ENCODE peak calls at places on chromosomes 13 and 19, in seven cellular contexts. R is neural progenitor cell, V is AG04450, F is WTC11, E is cardiac fibroblast, W is fibroblast of pulmonary artery, K is A549. O is an unnamed sample.

GRCh38 chr19:20051841-20052768 is 12.8 kb upstream of the ZNF682 start:
- DNase-seq in R (peak), V (peak), F (peak), E (peak), W (peak), K (no peak), O (peak)

GRCh38 chr19:39795001-39795400 is 16.3 kb downstream of the LEUTX start:
- DNase-seq in R (no peak), V (no peak), F (no peak), E (no peak), W (no peak), K (no peak), O (no peak)

GRCh38 chr13:48896312-48896711 is 79.4 kb upstream of the FNDC3A start:
- DNase-seq in R (no peak), V (peak), F (no peak), E (peak), W (peak), K (peak), O (no peak)

GRCh38 chr19:18763674-18764590 is 27.2 kb downstream of the COMP start:
- DNase-seq in R (no peak), V (no peak), F (no peak), E (peak), W (no peak), K (no peak), O (no peak)

GRCh38 chr19:3565177-3565576 is 7.6 kb upstream of the HMG20B start:
- DNase-seq in R (no peak), V (no peak), F (no peak), E (no peak), W (no peak), K (peak), O (no peak)

GRCh38 chr13:103640617-103641016 is 574.4 kb upstream of the SLC10A2 start:
- DNase-seq in R (no peak), V (no peak), F (no peak), E (no peak), W (no peak), K (no peak), O (no peak)

GRCh38 chr13:20566424-20566916 is 487 bp upstream of the IFT88 start:
- DNase-seq in R (no peak), V (peak), F (no peak), E (no peak), W (no peak), K (peak), O (no peak)

GRCh38 chr19:36049080-36049698 is 4.9 kb downstream of the THAP8 start:
- DNase-seq in R (no peak), V (no peak), F (no peak), E (peak), W (no peak), K (no peak), O (no peak)

GRCh38 chr19:38710928-38711725 is 33.1 kb downstream of the CAPN12 start:
- DNase-seq in R (no peak), V (no peak), F (no peak), E (no peak), W (no peak), K (no peak), O (no peak)

GRCh38 chr19:38266070-38266469 is 1.7 kb downstream of the SPINT2 start:
- DNase-seq in R (no peak), V (no peak), F (no peak), E (no peak), W (no peak), K (no peak), O (no peak)

GRCh38 chr13:42146359-42146758 is 97.9 kb downstream of the DGKH start:
- DNase-seq in R (no peak), V (no peak), F (no peak), E (no peak), W (no peak), K (no peak), O (no peak)

GRCh38 chr19:54164369-54165068 is 5.0 kb upstream of the LENG1 start:
- DNase-seq in R (peak), V (no peak), F (peak), E (peak), W (peak), K (peak), O (peak)

GRCh38 chr19:13997637-13997962 is 8.5 kb downstream of the RFX1 start:
- DNase-seq in R (no peak), V (no peak), F (no peak), E (no peak), W (no peak), K (no peak), O (no peak)

GRCh38 chr19:21256722-21257121 is 72.5 kb downstream of the ZNF708 start:
- DNase-seq in R (peak), V (no peak), F (peak), E (peak), W (peak), K (peak), O (no peak)

GRCh38 chr19:19372656-19373416 is 32.6 kb upstream of the GATAD2A start:
- DNase-seq in R (no peak), V (no peak), F (peak), E (peak), W (peak), K (peak), O (no peak)

GRCh38 chr13:59519776-59520175 is 644.0 kb downstream of the DIAPH3 start:
- DNase-seq in R (no peak), V (no peak), F (no peak), E (no peak), W (no peak), K (no peak), O (no peak)

GRCh38 chr13:30486230-30487074 is 20.7 kb upstream of the HMGB1 start:
- DNase-seq in R (no peak), V (no peak), F (no peak), E (peak), W (no peak), K (no peak), O (no peak)

GRCh38 chr19:40348961-40349507 is 539 bp downstream of the PLD3 start:
- DNase-seq in R (peak), V (no peak), F (no peak), E (peak), W (peak), K (peak), O (no peak)

GRCh38 chr13:40315416-40316064 is 350.9 kb downstream of the FOXO1 start:
- DNase-seq in R (no peak), V (no peak), F (no peak), E (peak), W (peak), K (no peak), O (no peak)

GRCh38 chr19:51417107-51417806 is at the start of gene SIGLEC10:
- DNase-seq in R (no peak), V (no peak), F (peak), E (no peak), W (no peak), K (no peak), O (no peak)

GRCh38 chr13:113875429-113875815 is 11.5 kb upstream of the GAS6 start:
- DNase-seq in R (no peak), V (no peak), F (no peak), E (no peak), W (no peak), K (no peak), O (no peak)

GRCh38 chr13:89903115-89903514 is 1444.4 kb upstream of the MIR17HG start:
- DNase-seq in R (no peak), V (no peak), F (no peak), E (no peak), W (no peak), K (no peak), O (no peak)

GRCh38 chr19:3818918-3819317 is 32.7 kb upstream of the MATK start:
- DNase-seq in R (no peak), V (no peak), F (no peak), E (no peak), W (no peak), K (no peak), O (no peak)

GRCh38 chr19:27736225-27736624 is 1476.7 kb downstream of the UQCRFS1 start:
- DNase-seq in R (no peak), V (no peak), F (no peak), E (no peak), W (no peak), K (no peak), O (no peak)

GRCh38 chr19:1163283-1163933 is 10.7 kb downstream of the SBNO2 start:
- DNase-seq in R (no peak), V (no peak), F (no peak), E (no peak), W (no peak), K (no peak), O (no peak)

GRCh38 chr13:28718538-28719226 is at the start of gene SLC46A3:
- DNase-seq in R (peak), V (peak), F (peak), E (peak), W (peak), K (peak), O (peak)

GRCh38 chr19:32404939-32405430 is 585 bp upstream of the DPY19L3 start:
- DNase-seq in R (peak), V (no peak), F (peak), E (peak), W (peak), K (no peak), O (peak)

DNA sequence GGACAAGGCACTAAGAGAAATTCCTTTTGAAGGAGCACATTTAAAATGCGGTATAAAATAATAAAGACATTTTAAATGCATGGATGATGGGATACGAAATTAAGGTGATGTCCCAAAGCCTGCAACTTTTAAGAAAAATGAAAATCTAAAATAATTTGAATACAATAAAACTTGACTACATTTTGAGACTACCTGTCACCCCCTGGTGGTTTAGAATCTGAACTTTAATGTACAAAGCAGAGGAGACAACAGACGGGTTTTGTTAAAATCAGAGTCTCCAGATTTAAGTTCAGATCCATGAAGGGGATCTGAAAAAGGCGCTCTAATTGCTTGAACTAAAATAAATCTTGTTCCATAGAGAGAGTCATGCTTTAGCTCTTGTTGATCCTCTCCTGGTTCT is 1129.3 kb upstream of the PCDH20 start:
- DNase-seq in R (no peak), V (no peak), F (no peak), E (no peak), W (no peak), K (no peak), O (no peak)
- TF ChIP-seq CTCF in R (no peak), V (peak), F (no peak), E (no peak), W (no peak), K (no peak), O (no peak)

GRCh38 chr19:45128806-45129205 is 32.0 kb downstream of the NKPD1 start:
- DNase-seq in R (no peak), V (no peak), F (no peak), E (no peak), W (no peak), K (no peak), O (no peak)

GRCh38 chr19:45128109-45128508 is 32.7 kb downstream of the NKPD1 start:
- DNase-seq in R (no peak), V (no peak), F (no peak), E (no peak), W (no peak), K (no peak), O (no peak)

GRCh38 chr19:45130236-45130635 is 30.5 kb downstream of the NKPD1 start:
- DNase-seq in R (no peak), V (no peak), F (no peak), E (no peak), W (no peak), K (no peak), O (no peak)

GRCh38 chr19:45133661-45134060 is 27.1 kb downstream of the NKPD1 start:
- DNase-seq in R (no peak), V (no peak), F (no peak), E (no peak), W (no peak), K (no peak), O (no peak)

GRCh38 chr19:45130888-45131615 is 29.7 kb downstream of the NKPD1 start:
- DNase-seq in R (peak), V (no peak), F (no peak), E (no peak), W (no peak), K (peak), O (no peak)
- TF ChIP-seq CTCF in R (no peak), V (peak), F (no peak), E (no peak), W (peak), K (peak), O (peak)

GRCh38 chr19:10419646-10420443 is 493 bp upstream of the PDE4A start:
- DNase-seq in R (peak), V (no peak), F (peak), E (peak), W (peak), K (peak), O (no peak)

GRCh38 chr19:10422846-10423245 is 2.5 kb downstream of the PDE4A start:
- DNase-seq in R (no peak), V (no peak), F (no peak), E (no peak), W (no peak), K (no peak), O (no peak)

GRCh38 chr19:10420444-10421239 is at the start of gene PDE4A:
- DNase-seq in R (peak), V (no peak), F (peak), E (peak), W (peak), K (peak), O (no peak)

GRCh38 chr19:10421981-10422461 is 1.7 kb downstream of the PDE4A start:
- DNase-seq in R (no peak), V (no peak), F (no peak), E (no peak), W (no peak), K (no peak), O (no peak)

DNA sequence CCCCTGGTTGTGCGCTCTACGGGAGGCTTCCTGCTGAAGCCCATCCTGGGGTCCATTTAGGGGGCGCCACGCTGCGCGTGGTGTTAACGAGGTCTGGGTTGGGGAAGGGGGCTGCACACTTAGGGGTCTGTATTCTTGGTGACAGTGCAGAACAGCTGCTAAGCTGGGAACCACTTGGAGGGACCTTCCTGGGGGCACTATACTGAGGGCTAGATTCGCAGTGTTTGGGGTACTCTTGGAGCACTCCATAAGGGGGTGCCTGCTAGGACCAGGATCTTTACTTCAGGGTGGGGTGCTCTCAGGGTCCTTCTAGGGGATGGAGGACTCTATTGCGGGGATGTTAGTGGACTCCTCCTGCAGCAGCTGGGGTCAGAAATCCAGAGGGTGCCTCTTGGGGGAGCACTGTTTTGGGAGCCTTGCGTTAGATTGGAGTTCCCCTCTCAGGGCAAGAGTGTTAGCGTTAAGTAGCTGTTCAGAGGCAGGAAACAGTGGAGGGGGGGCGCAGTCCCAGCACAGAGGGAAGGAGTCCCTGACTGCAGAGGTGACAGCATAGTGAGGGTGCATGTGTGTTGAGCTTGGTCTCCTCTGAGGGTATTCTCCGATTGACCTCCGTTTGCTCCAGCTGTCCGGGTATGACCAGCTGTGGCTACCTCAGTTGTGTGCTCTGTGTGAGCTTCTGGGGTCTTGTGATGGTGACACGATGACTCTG is 1.1 kb downstream of the PDE4A start:
- DNase-seq in R (no peak), V (no peak), F (no peak), E (no peak), W (no peak), K (no peak), O (no peak)
- TF ChIP-seq CTCF in R (no peak), V (no peak), F (no peak), E (no peak), W (no peak), K (no peak), O (peak)

GRCh38 chr13:95553614-95554385 is 1.3 kb downstream of the CLDN10 start:
- DNase-seq in R (peak), V (no peak), F (peak), E (no peak), W (no peak), K (no peak), O (no peak)

GRCh38 chr13:95553271-95553588 is 710 bp downstream of the CLDN10 start:
- DNase-seq in R (peak), V (no peak), F (no peak), E (no peak), W (no peak), K (no peak), O (no peak)

GRCh38 chr13:95552208-95552538 is 347 bp upstream of the CLDN10 start:
- DNase-seq in R (no peak), V (no peak), F (no peak), E (no peak), W (no peak), K (no peak), O (no peak)

GRCh38 chr13:95556981-95557380 is 4.5 kb downstream of the CLDN10 start:
- DNase-seq in R (no peak), V (no peak), F (no peak), E (no peak), W (no peak), K (no peak), O (no peak)

DNA sequence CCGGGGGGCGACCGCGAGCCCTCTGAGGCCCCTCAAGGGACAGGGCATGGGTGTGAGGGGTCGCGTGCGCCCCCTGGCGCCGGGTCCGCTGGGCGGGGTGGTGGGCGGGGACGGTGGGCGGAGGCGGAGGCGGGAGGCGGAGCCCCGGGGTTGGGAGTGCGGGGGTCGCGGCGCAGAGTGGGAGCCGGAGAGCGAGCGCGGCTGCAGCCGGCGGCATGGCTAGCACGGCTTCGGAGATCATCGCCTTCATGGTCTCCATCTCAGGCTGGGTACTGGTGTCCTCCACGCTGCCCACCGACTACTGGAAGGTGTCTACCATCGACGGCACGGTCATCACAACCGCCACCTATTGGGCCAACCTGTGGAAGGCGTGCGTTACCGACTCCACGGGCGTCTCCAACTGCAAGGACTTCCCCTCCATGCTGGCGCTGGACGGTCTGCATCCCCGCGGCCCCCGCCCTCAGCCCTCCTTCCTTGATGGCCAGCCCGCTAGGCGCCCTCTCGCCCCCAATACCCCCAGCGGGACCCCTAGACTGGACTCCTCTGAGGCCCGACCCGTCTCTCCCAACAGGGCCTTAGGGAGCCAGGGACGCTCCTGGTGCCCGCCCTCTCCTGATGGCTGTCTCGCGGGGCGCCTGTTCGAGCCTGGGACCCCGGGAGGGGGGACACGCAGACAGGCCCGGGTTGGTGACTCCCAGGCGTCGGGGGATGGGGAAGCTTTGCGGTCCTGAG is at the start of gene CLDN10:
- DNase-seq in R (peak), V (no peak), F (peak), E (no peak), W (no peak), K (peak), O (peak)
- TF ChIP-seq CTCF in R (peak), V (no peak), F (peak), E (no peak), W (no peak), K (peak), O (peak)

DNA sequence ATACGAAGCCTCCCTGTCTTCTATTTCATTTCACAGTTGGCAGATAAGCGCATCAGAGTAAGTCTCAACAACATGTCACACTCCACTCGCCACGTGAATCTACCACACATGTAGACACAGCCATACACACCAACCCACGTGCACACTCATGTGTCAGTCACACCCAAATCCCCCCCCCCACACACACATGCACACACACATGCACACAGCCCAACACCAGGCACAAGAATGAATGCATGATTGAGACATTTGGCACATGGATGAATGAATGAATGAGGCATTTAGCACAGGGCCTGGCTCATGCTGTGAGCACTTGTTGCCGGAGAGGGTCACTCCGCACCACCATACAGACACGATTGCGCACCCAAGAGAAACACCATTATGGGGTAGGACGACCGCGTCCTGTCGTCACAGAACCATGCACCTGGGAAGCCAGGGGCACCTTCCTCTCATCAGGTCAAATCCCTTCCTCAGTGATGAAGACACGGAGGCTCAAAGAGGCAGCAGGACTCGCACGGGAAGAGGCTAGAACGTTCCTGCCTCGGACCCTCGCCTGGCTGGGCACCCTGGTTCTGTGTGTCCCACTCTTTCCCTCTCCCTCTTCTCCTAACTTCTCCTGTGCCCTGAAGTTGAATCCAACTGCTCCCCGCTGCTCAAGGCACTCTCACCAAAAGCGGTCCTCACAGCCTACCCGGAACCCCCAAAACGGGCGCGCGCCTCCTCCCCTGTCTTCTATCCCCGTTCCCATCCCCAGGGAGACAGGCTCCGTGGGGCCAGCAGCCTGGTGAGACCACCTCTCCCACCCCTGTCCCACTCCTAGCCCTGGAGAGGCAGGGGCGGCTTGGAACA is 1.4 kb downstream of the MEIS3 start:
- DNase-seq in R (peak), V (no peak), F (no peak), E (no peak), W (no peak), K (no peak), O (no peak)
- TF ChIP-seq CTCF in R (no peak), V (no peak), F (no peak), E (no peak), W (no peak), K (no peak), O (no peak)

GRCh38 chr13:60627071-60627686 is 230.2 kb downstream of the TDRD3 start:
- DNase-seq in R (peak), V (no peak), F (peak), E (peak), W (peak), K (peak), O (peak)
- TF ChIP-seq CTCF in R (peak), V (peak), F (peak), E (peak), W (peak), K (peak), O (peak)